ENCODE peak calls at places on chromosomes 7 and 10, in nine cellular contexts. N, F, L, G, S, Q, T, M and J are unnamed samples.

GRCh38 chr10:3197354-3198003 is 24.9 kb upstream of the PITRM1 start:
- DNase-seq in L (peak; percentile 36), S (peak; percentile 86), Q (no peak), N (peak; percentile 74), M (peak; percentile 77), F (peak; percentile 92), T (peak; percentile 86), G (peak; percentile 93), J (no peak)

GRCh38 chr7:71361633-71362032 is 229.7 kb downstream of the GALNT17 start:
- DNase-seq in F (no peak), M (no peak), G (no peak), T (no peak), Q (no peak), L (no peak), N (no peak), S (no peak), J (no peak)

GRCh38 chr10:116001266-116001857 is 271.6 kb downstream of the GFRA1 start:
- DNase-seq in T (no peak), L (no peak), Q (no peak), S (no peak), M (no peak), N (no peak), G (no peak), F (no peak), J (no peak)

GRCh38 chr10:3829193-3830050 is 44.4 kb upstream of the KLF6 start:
- DNase-seq in L (no peak), S (no peak), Q (no peak), N (no peak), F (no peak), G (no peak), M (no peak), T (peak; percentile 21), J (no peak)

GRCh38 chr7:1120791-1121190 is 32.9 kb downstream of the GPER1 start:
- DNase-seq in T (no peak), G (no peak), L (no peak), N (no peak), S (no peak), Q (no peak), F (no peak), M (no peak), J (no peak)

GRCh38 chr10:57338823-57339558 is 928.7 kb downstream of the IPMK start:
- DNase-seq in S (peak; percentile 13), M (peak; percentile 12), F (peak; percentile 57), Q (peak; percentile 1), L (peak; percentile 45), G (peak; percentile 60), T (peak; percentile 84), N (peak; percentile 86), J (no peak)

GRCh38 chr10:28811639-28812349 is 134.5 kb downstream of the BAMBI start:
- DNase-seq in S (no peak), M (no peak), G (no peak), F (no peak), L (no peak), N (no peak), T (no peak), Q (no peak), J (no peak)

GRCh38 chr10:114487815-114488536 is 83.7 kb upstream of the AFAP1L2 start:
- DNase-seq in G (no peak), S (no peak), M (peak; percentile 85), F (no peak), Q (no peak), N (no peak), L (no peak), T (no peak), J (no peak)

GRCh38 chr10:43874984-43875383 is 226.3 kb upstream of the ZNF32 start:
- DNase-seq in S (no peak), Q (no peak), G (no peak), F (no peak), L (no peak), T (peak; percentile 11), M (no peak), N (no peak), J (no peak)

GRCh38 chr10:33193867-33194521 is 140.5 kb downstream of the NRP1 start:
- DNase-seq in M (peak; percentile 52), L (peak; percentile 45), N (peak; percentile 99), F (peak; percentile 27), T (no peak), G (peak; percentile 84), Q (peak; percentile 17), S (peak; percentile 36), J (no peak)

GRCh38 chr7:139594911-139595476 is 71.5 kb downstream of the CLEC2L start:
- DNase-seq in F (no peak), S (no peak), M (no peak), N (no peak), L (no peak), T (no peak), G (peak; percentile 79), Q (no peak), J (no peak)

GRCh38 chr7:150737265-150738055 is at the start of gene GIMAP5:
- DNase-seq in F (no peak), G (no peak), S (peak; percentile 48), T (no peak), L (no peak), M (no peak), N (no peak), Q (no peak), J (no peak)

GRCh38 chr7:73363225-73364005 is 35.5 kb downstream of the FKBP6 start:
- DNase-seq in S (no peak), Q (no peak), N (no peak), F (no peak), G (no peak), T (no peak), M (no peak), L (no peak), J (no peak)

GRCh38 chr10:5814110-5815107 is 1.2 kb upstream of the GDI2 start:
- DNase-seq in Q (no peak), L (no peak), S (no peak), N (no peak), M (no peak), T (no peak), F (peak; percentile 32), G (peak; percentile 54), J (no peak)

GRCh38 chr10:2054728-2055127 is 317.4 kb upstream of the ADARB2 start:
- DNase-seq in F (no peak), N (no peak), G (no peak), S (no peak), T (no peak), Q (no peak), L (no peak), M (no peak), J (no peak)

GRCh38 chr7:106583133-106583532 is 77.8 kb downstream of the CCDC71L start:
- DNase-seq in M (no peak), L (no peak), G (peak; percentile 76), T (no peak), F (no peak), S (no peak), N (no peak), Q (no peak), J (no peak)

GRCh38 chr7:108449577-108449920 is 6.7 kb downstream of the NRCAM start:
- DNase-seq in S (no peak), M (no peak), N (no peak), G (no peak), Q (no peak), T (no peak), L (no peak), F (no peak), J (no peak)
- H3K4me3 ChIP-seq in S (no peak overlapping the region), M (no peak overlapping the region), N (no peak overlapping the region), G (no peak overlapping the region), Q (no peak overlapping the region), T (no peak overlapping the region), L (no peak overlapping the region), F (no peak overlapping the region), J (no peak overlapping the region)

GRCh38 chr10:133229265-133230022 is 573 bp upstream of the UTF1 start:
- DNase-seq in N (no peak), L (no peak), Q (no peak), M (no peak), G (peak; percentile 19), S (no peak), F (no peak), T (peak; percentile 73), J (no peak)
- TF ChIP-seq EZH2 in N (no peak), L (no peak), Q (peak; percentile 97), M (peak; percentile 77), G (peak; percentile 79), S (peak; percentile 55), F (peak; percentile 81), T (no peak), J (no peak)

GRCh38 chr7:27101188-27101905 is 1.1 kb downstream of the HOXA2 start:
- DNase-seq in N (no peak), Q (no peak), G (no peak), S (peak; percentile 78), T (no peak), L (no peak), F (no peak), M (peak; percentile 71), J (no peak)
- H3K4me3 ChIP-seq in N (no peak overlapping the region), Q (peak overlapping the region; percentile 79), G (no peak overlapping the region), S (peak overlapping the region; percentile 92), T (peak overlapping the region; percentile 46), L (no peak overlapping the region), F (no peak overlapping the region), M (peak overlapping the region; percentile 82), J (peak overlapping the region; percentile 67)

GRCh38 chr10:101067356-101068083 is 5.7 kb downstream of the KAZALD1 start:
- DNase-seq in L (peak; percentile 81), M (peak; percentile 53), Q (no peak), T (peak; percentile 92), S (peak; percentile 85), N (peak; percentile 87), G (peak; percentile 86), F (peak; percentile 91), J (no peak)
- TF ChIP-seq EZH2 in L (no peak), M (no peak), Q (peak; percentile 88), T (peak; percentile 50), S (no peak), N (no peak), G (no peak), F (no peak), J (no peak)

GRCh38 chr7:40463449-40463848 is 328.6 kb downstream of the SUGCT start:
- DNase-seq in F (no peak), N (no peak), L (no peak), Q (no peak), T (no peak), G (no peak), M (no peak), S (no peak), J (no peak)
- H3K4me3 ChIP-seq in F (no peak overlapping the region), N (no peak overlapping the region), L (no peak overlapping the region), Q (no peak overlapping the region), T (no peak overlapping the region), G (no peak overlapping the region), M (no peak overlapping the region), S (no peak overlapping the region), J (no peak overlapping the region)

DNA sequence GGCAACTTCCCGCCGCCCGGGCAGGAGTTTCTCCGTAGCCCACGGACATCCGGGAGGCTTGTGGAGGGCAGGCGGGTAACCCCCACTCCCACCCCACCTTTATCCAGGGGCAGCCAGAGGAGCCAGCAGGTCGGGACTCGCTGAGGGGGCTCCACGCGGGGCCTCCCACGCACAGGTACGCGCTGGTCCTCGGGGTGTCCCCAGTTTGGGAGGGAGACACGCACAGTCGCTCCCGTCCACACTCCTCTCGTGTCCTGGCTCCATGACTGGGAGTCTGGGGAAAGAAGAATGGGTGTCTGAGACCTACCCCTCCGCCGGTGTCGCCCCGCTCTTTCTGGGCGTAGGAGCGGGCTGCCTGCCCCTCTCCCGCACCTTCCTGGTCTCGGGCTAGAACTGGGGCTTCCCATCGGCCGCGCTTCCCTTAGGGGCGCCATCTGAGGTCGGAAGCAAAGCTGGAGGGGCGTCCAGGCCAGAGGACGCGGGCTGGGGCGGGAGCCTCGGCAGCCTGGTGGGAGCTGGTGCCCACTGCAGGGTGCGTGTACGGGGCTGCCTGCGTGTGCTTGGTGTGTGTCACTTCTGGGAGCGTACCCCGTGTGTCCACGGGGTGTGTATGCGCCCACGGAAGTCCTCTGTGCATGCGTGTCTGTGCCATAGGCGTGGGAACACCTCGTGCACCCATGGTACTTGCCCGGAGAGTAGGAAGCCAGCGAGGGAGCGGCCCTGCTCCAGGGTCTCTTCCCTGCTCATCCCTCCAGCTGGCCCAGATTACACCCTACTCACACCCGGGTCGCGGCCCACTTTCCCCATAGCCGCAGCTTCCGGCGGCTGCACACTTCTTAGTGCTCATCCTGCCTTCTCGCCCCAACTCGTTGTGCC is 73.0 kb upstream of the LEP start:
- DNase-seq in F (no peak), Q (no peak), S (no peak), G (no peak), N (no peak), T (peak; percentile 65), L (no peak), M (no peak), J (no peak)
- TF ChIP-seq EZH2 in F (peak; percentile 62), Q (peak; percentile 97), S (peak; percentile 49), G (no peak), N (no peak), T (no peak), L (no peak), M (peak; percentile 77), J (no peak)